ENCODE peak calls at places on chromosomes 6 and 20, in nine cellular contexts. One of them, this sample, is unnamed.

GRCh38 chr6:31814677-31815024 is 432 bp downstream of the HSPA1L start:
- DNase-seq in SJSA1: peak; percentile 81
- DNase-seq in uterus: peak; percentile 96
- DNase-seq in IMR-90: peak; percentile 97
- DNase-seq in tibial artery: peak; percentile 99
- DNase-seq in A549: peak; percentile 91
- DNase-seq in cardiac muscle cell: peak; percentile 90
- DNase-seq in fibroblast of lung: peak; percentile 98
- DNase-seq in PC-9: peak; percentile 97
- DNase-seq in this sample: peak; percentile 98

GRCh38 chr20:44196278-44196677 is 9.3 kb upstream of the JPH2 start:
- DNase-seq in cardiac muscle cell: no peak
- DNase-seq in A549: no peak
- DNase-seq in PC-9: no peak
- DNase-seq in tibial artery: no peak
- DNase-seq in IMR-90: no peak
- DNase-seq in uterus: no peak
- DNase-seq in SJSA1: no peak
- DNase-seq in fibroblast of lung: no peak
- DNase-seq in this sample: no peak

GRCh38 chr20:63538204-63539091 is 1.3 kb upstream of the PTK6 start:
- DNase-seq in PC-9: peak; percentile 98
- DNase-seq in fibroblast of lung: peak; percentile 49
- DNase-seq in IMR-90: peak; percentile 22
- DNase-seq in SJSA1: no peak
- DNase-seq in uterus: no peak
- DNase-seq in A549: peak; percentile 95
- DNase-seq in tibial artery: no peak
- DNase-seq in cardiac muscle cell: no peak
- DNase-seq in this sample: peak; percentile 92

GRCh38 chr20:63536997-63537524 is at the start of gene PTK6:
- DNase-seq in A549: peak; percentile 87
- DNase-seq in tibial artery: no peak
- DNase-seq in IMR-90: no peak
- DNase-seq in PC-9: peak; percentile 79
- DNase-seq in SJSA1: no peak
- DNase-seq in fibroblast of lung: no peak
- DNase-seq in uterus: no peak
- DNase-seq in cardiac muscle cell: no peak
- DNase-seq in this sample: no peak

GRCh38 chr6:21468487-21468886 is 125.1 kb upstream of the SOX4 start:
- DNase-seq in tibial artery: no peak
- DNase-seq in A549: no peak
- DNase-seq in uterus: no peak
- DNase-seq in fibroblast of lung: no peak
- DNase-seq in cardiac muscle cell: no peak
- DNase-seq in IMR-90: no peak
- DNase-seq in PC-9: no peak
- DNase-seq in SJSA1: no peak
- DNase-seq in this sample: no peak

GRCh38 chr6:53795702-53796450 is 1.1 kb downstream of the LRRC1 start:
- DNase-seq in IMR-90: peak; percentile 28
- DNase-seq in SJSA1: peak; percentile 36
- DNase-seq in uterus: peak; percentile 20
- DNase-seq in cardiac muscle cell: peak; percentile 56
- DNase-seq in A549: no peak
- DNase-seq in PC-9: peak; percentile 54
- DNase-seq in tibial artery: peak; percentile 80
- DNase-seq in fibroblast of lung: no peak
- DNase-seq in this sample: peak; percentile 36

GRCh38 chr20:31738729-31739549 is at the start of gene TPX2:
- DNase-seq in fibroblast of lung: peak; percentile 97
- DNase-seq in tibial artery: peak; percentile 97
- DNase-seq in A549: peak; percentile 99
- DNase-seq in uterus: peak; percentile 90
- DNase-seq in cardiac muscle cell: peak; percentile 98
- DNase-seq in SJSA1: peak; percentile 95
- DNase-seq in PC-9: peak; percentile 92
- DNase-seq in IMR-90: peak; percentile 96
- DNase-seq in this sample: peak; percentile 97

GRCh38 chr6:88916615-88917198 is 46.7 kb downstream of the RNGTT start:
- DNase-seq in uterus: no peak
- DNase-seq in SJSA1: no peak
- DNase-seq in cardiac muscle cell: no peak
- DNase-seq in IMR-90: no peak
- DNase-seq in fibroblast of lung: no peak
- DNase-seq in PC-9: no peak
- DNase-seq in A549: no peak
- DNase-seq in tibial artery: no peak
- DNase-seq in this sample: no peak

GRCh38 chr6:75084872-75085381 is 120.9 kb downstream of the COL12A1 start:
- DNase-seq in fibroblast of lung: peak; percentile 33
- DNase-seq in SJSA1: no peak
- DNase-seq in A549: no peak
- DNase-seq in uterus: no peak
- DNase-seq in IMR-90: no peak
- DNase-seq in cardiac muscle cell: no peak
- DNase-seq in tibial artery: no peak
- DNase-seq in PC-9: no peak
- DNase-seq in this sample: peak; percentile 12

GRCh38 chr6:118869894-118870665 is 23.9 kb upstream of the ASF1A start:
- DNase-seq in cardiac muscle cell: no peak
- DNase-seq in IMR-90: no peak
- DNase-seq in fibroblast of lung: peak; percentile 46
- DNase-seq in A549: no peak
- DNase-seq in PC-9: no peak
- DNase-seq in SJSA1: peak; percentile 23
- DNase-seq in uterus: no peak
- DNase-seq in tibial artery: no peak
- DNase-seq in this sample: no peak

GRCh38 chr6:98894810-98895209 is 52.9 kb downstream of the FBXL4 start:
- DNase-seq in tibial artery: no peak
- DNase-seq in uterus: no peak
- DNase-seq in cardiac muscle cell: no peak
- DNase-seq in IMR-90: peak; percentile 4
- DNase-seq in PC-9: no peak
- DNase-seq in A549: no peak
- DNase-seq in SJSA1: no peak
- DNase-seq in fibroblast of lung: no peak
- DNase-seq in this sample: no peak

GRCh38 chr6:88870728-88871330 is 92.6 kb downstream of the RNGTT start:
- DNase-seq in tibial artery: no peak
- DNase-seq in cardiac muscle cell: peak; percentile 69
- DNase-seq in PC-9: no peak
- DNase-seq in fibroblast of lung: peak; percentile 79
- DNase-seq in uterus: no peak
- DNase-seq in IMR-90: peak; percentile 74
- DNase-seq in SJSA1: peak; percentile 41
- DNase-seq in A549: peak; percentile 3
- DNase-seq in this sample: peak; percentile 28

GRCh38 chr20:17860306-17861197 is 108.0 kb downstream of the SNX5 start:
- DNase-seq in cardiac muscle cell: no peak
- DNase-seq in A549: no peak
- DNase-seq in fibroblast of lung: no peak
- DNase-seq in IMR-90: no peak
- DNase-seq in uterus: no peak
- DNase-seq in tibial artery: no peak
- DNase-seq in PC-9: no peak
- DNase-seq in SJSA1: no peak
- DNase-seq in this sample: no peak

GRCh38 chr6:122869437-122870024 is 80.5 kb downstream of the SMPDL3A start:
- DNase-seq in A549: peak; percentile 15
- DNase-seq in PC-9: peak; percentile 59
- DNase-seq in cardiac muscle cell: peak; percentile 63
- DNase-seq in fibroblast of lung: peak; percentile 63
- DNase-seq in tibial artery: no peak
- DNase-seq in IMR-90: peak; percentile 47
- DNase-seq in uterus: peak; percentile 14
- DNase-seq in SJSA1: no peak
- DNase-seq in this sample: peak; percentile 45

GRCh38 chr6:3457710-3458605 is 1.1 kb upstream of the SLC22A23 start:
- DNase-seq in PC-9: peak; percentile 55
- DNase-seq in fibroblast of lung: peak; percentile 11
- DNase-seq in IMR-90: no peak
- DNase-seq in cardiac muscle cell: peak; percentile 62
- DNase-seq in A549: no peak
- DNase-seq in tibial artery: no peak
- DNase-seq in SJSA1: no peak
- DNase-seq in uterus: peak; percentile 22
- DNase-seq in this sample: peak; percentile 77

GRCh38 chr6:86192123-86192522 is 549.4 kb upstream of the SYNCRIP start:
- DNase-seq in IMR-90: no peak
- DNase-seq in PC-9: no peak
- DNase-seq in uterus: no peak
- DNase-seq in cardiac muscle cell: no peak
- DNase-seq in fibroblast of lung: peak; percentile 0
- DNase-seq in tibial artery: no peak
- DNase-seq in SJSA1: no peak
- DNase-seq in A549: no peak
- DNase-seq in this sample: peak; percentile 9

GRCh38 chr20:24289737-24290481 is 179.5 kb upstream of the SYNDIG1 start:
- DNase-seq in uterus: no peak
- DNase-seq in SJSA1: no peak
- DNase-seq in IMR-90: no peak
- DNase-seq in fibroblast of lung: no peak
- DNase-seq in tibial artery: no peak
- DNase-seq in A549: no peak
- DNase-seq in cardiac muscle cell: no peak
- DNase-seq in PC-9: no peak
- DNase-seq in this sample: no peak

DNA sequence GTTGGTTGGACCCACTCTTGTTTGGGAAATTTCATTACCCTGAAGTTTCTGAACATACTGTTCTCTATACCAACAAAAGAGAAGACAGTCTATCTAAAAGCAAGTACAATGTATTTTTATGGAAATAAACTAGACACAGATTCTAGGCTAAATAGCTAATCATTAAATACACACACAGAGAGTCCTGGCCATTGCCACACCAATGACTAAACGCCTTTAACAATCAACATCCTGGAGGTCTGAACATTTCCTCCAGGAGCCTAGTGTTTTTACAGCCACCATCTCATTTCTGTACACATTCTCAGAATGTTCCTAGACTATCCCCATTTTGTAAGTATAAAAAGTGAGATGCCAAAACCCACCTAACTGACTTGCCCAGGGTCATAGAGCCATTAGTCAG is 141.6 kb upstream of the RREB1 start:
- DNase-seq in tibial artery: no peak
- DNase-seq in PC-9: no peak
- DNase-seq in cardiac muscle cell: no peak
- DNase-seq in fibroblast of lung: no peak
- DNase-seq in IMR-90: no peak
- DNase-seq in SJSA1: no peak
- DNase-seq in A549: no peak
- DNase-seq in uterus: no peak
- DNase-seq in this sample: no peak
- H3K27ac ChIP-seq in tibial artery: no peak overlapping the region
- H3K27ac ChIP-seq in PC-9: no peak overlapping the region
- H3K27ac ChIP-seq in cardiac muscle cell: no peak overlapping the region
- H3K27ac ChIP-seq in fibroblast of lung: no peak overlapping the region
- H3K27ac ChIP-seq in IMR-90: no peak overlapping the region
- H3K27ac ChIP-seq in SJSA1: no peak overlapping the region
- H3K27ac ChIP-seq in A549: no peak overlapping the region
- H3K27ac ChIP-seq in uterus: no peak overlapping the region
- H3K27ac ChIP-seq in this sample: no peak overlapping the region

DNA sequence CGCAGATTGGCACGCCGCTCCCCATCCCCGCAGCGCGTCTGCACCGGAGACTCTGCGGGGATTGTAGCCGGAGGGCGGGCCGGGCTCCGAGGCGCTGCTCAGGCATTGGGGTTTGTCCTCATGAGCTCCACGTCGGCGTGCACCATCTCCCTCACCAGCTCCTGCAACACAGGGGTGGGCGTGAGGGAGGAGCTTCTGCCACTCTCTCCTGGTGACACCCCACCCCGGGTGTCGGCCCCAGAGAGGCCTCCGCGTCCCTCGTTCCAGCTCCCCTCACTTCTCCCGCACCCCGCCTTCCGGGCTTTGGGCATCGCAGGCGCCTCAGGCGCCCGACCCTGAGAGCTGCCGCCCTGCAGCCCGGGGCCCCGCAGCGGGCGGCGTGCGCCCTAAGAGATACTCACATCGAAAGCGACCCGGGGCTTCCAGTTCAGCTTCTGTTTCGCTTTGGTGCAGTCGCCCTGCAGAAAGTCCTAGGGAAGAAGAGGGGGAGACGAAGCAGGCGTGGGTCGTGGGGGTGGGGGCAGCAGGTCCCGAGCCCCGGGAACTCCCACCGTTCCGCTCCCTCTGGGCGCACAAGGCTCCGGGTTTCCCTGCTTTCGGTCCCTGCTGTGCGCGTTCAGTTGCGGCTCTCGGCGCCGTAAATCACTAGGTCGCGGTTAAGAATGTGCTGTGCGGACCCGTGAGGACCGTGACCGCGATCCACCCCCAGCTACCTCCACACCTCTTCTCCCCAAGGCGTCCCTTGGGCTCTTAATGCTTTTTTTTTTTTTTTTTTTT is 14.5 kb downstream of the FOXC1 start:
- DNase-seq in PC-9: no peak
- DNase-seq in fibroblast of lung: no peak
- DNase-seq in SJSA1: no peak
- DNase-seq in A549: no peak
- DNase-seq in tibial artery: peak; percentile 90
- DNase-seq in uterus: no peak
- DNase-seq in IMR-90: no peak
- DNase-seq in cardiac muscle cell: no peak
- DNase-seq in this sample: no peak
- H3K27ac ChIP-seq in PC-9: no peak overlapping the region
- H3K27ac ChIP-seq in fibroblast of lung: no peak overlapping the region
- H3K27ac ChIP-seq in SJSA1: no peak overlapping the region
- H3K27ac ChIP-seq in A549: peak overlapping the region; percentile 60
- H3K27ac ChIP-seq in tibial artery: peak overlapping the region; percentile 98
- H3K27ac ChIP-seq in uterus: no peak overlapping the region
- H3K27ac ChIP-seq in IMR-90: peak overlapping the region; percentile 40
- H3K27ac ChIP-seq in cardiac muscle cell: no peak overlapping the region
- H3K27ac ChIP-seq in this sample: peak overlapping the region; percentile 62

GRCh38 chr6:33290459-33290858 is 1.1 kb downstream of the PFDN6 start:
- DNase-seq in SJSA1: no peak
- DNase-seq in uterus: no peak
- DNase-seq in PC-9: peak; percentile 3
- DNase-seq in IMR-90: no peak
- DNase-seq in A549: no peak
- DNase-seq in cardiac muscle cell: no peak
- DNase-seq in fibroblast of lung: no peak
- DNase-seq in tibial artery: no peak
- DNase-seq in this sample: no peak
- H3K27ac ChIP-seq in SJSA1: no peak overlapping the region
- H3K27ac ChIP-seq in uterus: no peak overlapping the region
- H3K27ac ChIP-seq in PC-9: no peak overlapping the region
- H3K27ac ChIP-seq in IMR-90: no peak overlapping the region
- H3K27ac ChIP-seq in A549: peak overlapping the region; percentile 91
- H3K27ac ChIP-seq in cardiac muscle cell: no peak overlapping the region
- H3K27ac ChIP-seq in fibroblast of lung: peak overlapping the region; percentile 75
- H3K27ac ChIP-seq in tibial artery: peak overlapping the region; percentile 81
- H3K27ac ChIP-seq in this sample: no peak overlapping the region

DNA sequence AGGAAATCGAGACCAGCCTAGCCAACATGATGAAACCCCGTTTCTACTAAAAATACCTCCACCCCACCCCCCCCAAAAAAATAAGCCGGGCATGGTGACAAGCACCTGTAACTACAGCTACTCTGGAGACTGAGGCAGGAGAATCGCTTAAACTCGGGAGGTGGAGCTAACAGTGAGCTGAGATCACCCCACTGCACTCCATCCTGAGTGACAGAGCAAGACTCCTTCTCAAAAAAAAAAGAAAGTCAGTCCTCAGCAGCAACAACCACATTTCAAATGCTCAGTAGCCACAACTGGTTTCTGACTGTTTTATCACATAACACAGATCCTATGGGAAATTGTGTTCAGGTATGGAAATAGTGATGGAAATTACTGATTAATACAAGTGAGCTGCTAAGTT is 135.4 kb downstream of the HFE start:
- DNase-seq in uterus: no peak
- DNase-seq in fibroblast of lung: no peak
- DNase-seq in tibial artery: no peak
- DNase-seq in SJSA1: no peak
- DNase-seq in PC-9: no peak
- DNase-seq in A549: no peak
- DNase-seq in cardiac muscle cell: no peak
- DNase-seq in IMR-90: no peak
- DNase-seq in this sample: no peak
- H3K27ac ChIP-seq in uterus: peak overlapping the region; percentile 86
- H3K27ac ChIP-seq in fibroblast of lung: peak overlapping the region; percentile 93
- H3K27ac ChIP-seq in tibial artery: peak overlapping the region; percentile 83
- H3K27ac ChIP-seq in SJSA1: peak overlapping the region; percentile 98
- H3K27ac ChIP-seq in PC-9: peak overlapping the region; percentile 96
- H3K27ac ChIP-seq in A549: peak overlapping the region; percentile 93
- H3K27ac ChIP-seq in cardiac muscle cell: peak overlapping the region; percentile 99
- H3K27ac ChIP-seq in IMR-90: no peak overlapping the region
- H3K27ac ChIP-seq in this sample: peak overlapping the region; percentile 88

This sample was measured in prostate gland.